ENCODE peak calls at places on chromosomes 6 and 20, in six cellular contexts. A is GM23338, P is HCT116, Y is Panc1, Q is upper lobe of left lung, U is K562. R is an unnamed sample.

GRCh38 chr6:145822432-145822831 is 7.8 kb upstream of the FBXO30 start:
- ATAC-seq in A (no peak), P (no peak), Y (no peak), Q (no peak), U (no peak), R (no peak)

GRCh38 chr6:63418741-63419140 is 99.0 kb upstream of the LGSN start:
- ATAC-seq in A (no peak), P (no peak), Y (no peak), Q (peak; percentile 43), U (no peak), R (peak; percentile 31)

GRCh38 chr6:28587011-28587745 is 61.5 kb downstream of the GPX5 start:
- ATAC-seq in A (peak; percentile 82), P (no peak), Y (peak; percentile 72), Q (peak; percentile 80), U (no peak), R (peak; percentile 80)

GRCh38 chr6:28281288-28282064 is at the start of gene PGBD1:
- ATAC-seq in A (peak; percentile 99), P (peak; percentile 94), Y (peak; percentile 98), Q (peak; percentile 97), U (peak; percentile 97), R (peak; percentile 90)

GRCh38 chr6:132333639-132334516 is 67.4 kb downstream of the MOXD1 start:
- ATAC-seq in A (no peak), P (peak; percentile 87), Y (peak; percentile 45), Q (peak; percentile 70), U (no peak), R (peak; percentile 76)

GRCh38 chr6:12101653-12102312 is 89.7 kb downstream of the HIVEP1 start:
- ATAC-seq in A (no peak), P (no peak), Y (no peak), Q (no peak), U (peak; percentile 60), R (no peak)

GRCh38 chr6:52514514-52514913 is 62.3 kb downstream of the TRAM2 start:
- ATAC-seq in A (no peak), P (peak; percentile 56), Y (no peak), Q (peak; percentile 2), U (no peak), R (peak; percentile 44)

GRCh38 chr20:32333181-32333987 is 24.7 kb upstream of the ASXL1 start:
- ATAC-seq in A (no peak), P (no peak), Y (no peak), Q (no peak), U (peak; percentile 38), R (no peak)

GRCh38 chr6:109079981-109080380 is 14.7 kb downstream of the SESN1 start:
- ATAC-seq in A (no peak), P (no peak), Y (no peak), Q (peak; percentile 69), U (no peak), R (peak; percentile 92)

GRCh38 chr6:115898246-115898645 is 162.4 kb downstream of the FRK start:
- ATAC-seq in A (no peak), P (no peak), Y (no peak), Q (no peak), U (no peak), R (no peak)

DNA sequence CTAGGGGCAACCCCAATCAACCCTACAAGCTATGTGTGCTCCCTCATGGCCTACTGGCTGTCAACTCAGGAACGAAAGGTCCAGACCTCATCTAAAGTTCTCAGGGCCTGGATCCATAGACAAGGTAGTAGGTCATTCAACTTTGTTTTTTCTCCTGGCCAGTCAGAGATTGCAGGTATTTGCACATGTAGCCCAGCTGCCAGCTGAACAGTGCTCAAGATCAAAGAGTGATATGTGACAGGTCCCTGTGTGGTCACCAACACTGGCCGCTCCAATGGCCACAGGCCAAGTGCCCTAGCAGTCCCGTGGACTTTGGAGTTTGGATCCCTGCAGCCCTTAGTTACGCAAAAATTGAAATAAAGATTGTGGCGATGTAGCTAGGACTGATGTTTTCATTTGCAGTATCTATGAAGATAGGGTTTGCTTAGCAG is 60.6 kb upstream of the ATXN1 start:
- ATAC-seq in A (no peak), P (no peak), Y (no peak), Q (no peak), U (no peak), R (no peak)
- TF ChIP-seq POLR2AphosphoS5 in A (no peak), P (no peak), Y (no peak), Q (no peak), U (no peak), R (no peak)

GRCh38 chr6:154432533-154433476 is 76.2 kb upstream of the IPCEF1 start:
- ATAC-seq in A (no peak), P (no peak), Y (no peak), Q (peak; percentile 40), U (peak; percentile 91), R (no peak)
- TF ChIP-seq POLR2AphosphoS5 in A (no peak), P (no peak), Y (no peak), Q (peak; percentile 32), U (peak; percentile 76), R (no peak)

DNA sequence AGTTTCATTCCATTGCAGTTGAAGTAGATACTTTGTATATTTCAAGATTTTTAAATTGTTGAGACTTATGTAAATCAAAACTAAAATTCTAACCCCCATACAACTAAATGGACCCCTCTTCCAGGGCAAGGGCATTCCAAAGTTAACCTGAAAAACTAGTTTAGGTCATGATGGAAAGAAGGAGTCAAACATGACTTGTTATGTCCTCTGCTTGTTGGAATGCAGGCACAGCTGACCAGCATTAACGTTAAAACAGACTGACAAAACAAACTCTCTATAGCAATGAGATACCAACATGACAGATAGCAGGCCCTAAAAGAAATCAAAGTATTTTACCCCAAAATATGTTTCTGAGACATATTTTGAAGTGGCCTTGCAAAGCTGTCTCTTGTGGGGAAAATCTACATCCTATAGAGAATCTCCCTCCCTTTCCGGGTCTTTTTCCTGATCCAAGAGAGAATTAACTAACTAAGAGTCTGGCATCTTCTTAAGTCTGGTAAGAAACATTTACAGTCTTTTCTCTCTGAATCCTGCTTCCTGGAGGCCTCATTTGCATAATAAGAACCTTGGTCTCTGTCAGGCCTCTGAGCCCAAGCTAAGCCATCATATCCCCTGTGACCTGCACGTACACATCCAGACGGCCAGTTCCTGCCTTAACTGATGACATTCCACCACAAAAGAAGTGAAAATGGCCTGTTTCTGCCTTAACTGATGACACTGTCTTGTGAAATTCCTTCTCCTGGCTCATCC is 124.3 kb upstream of the ATXN1 start:
- ATAC-seq in A (no peak), P (no peak), Y (no peak), Q (no peak), U (no peak), R (no peak)
- TF ChIP-seq POLR2AphosphoS5 in A (no peak), P (no peak), Y (no peak), Q (no peak), U (no peak), R (no peak)

GRCh38 chr6:160174681-160175080 is 53.1 kb downstream of the SLC22A1 start:
- ATAC-seq in A (peak; percentile 28), P (no peak), Y (no peak), Q (no peak), U (no peak), R (no peak)
- TF ChIP-seq POLR2AphosphoS5 in A (no peak), P (no peak), Y (no peak), Q (no peak), U (no peak), R (no peak)

DNA sequence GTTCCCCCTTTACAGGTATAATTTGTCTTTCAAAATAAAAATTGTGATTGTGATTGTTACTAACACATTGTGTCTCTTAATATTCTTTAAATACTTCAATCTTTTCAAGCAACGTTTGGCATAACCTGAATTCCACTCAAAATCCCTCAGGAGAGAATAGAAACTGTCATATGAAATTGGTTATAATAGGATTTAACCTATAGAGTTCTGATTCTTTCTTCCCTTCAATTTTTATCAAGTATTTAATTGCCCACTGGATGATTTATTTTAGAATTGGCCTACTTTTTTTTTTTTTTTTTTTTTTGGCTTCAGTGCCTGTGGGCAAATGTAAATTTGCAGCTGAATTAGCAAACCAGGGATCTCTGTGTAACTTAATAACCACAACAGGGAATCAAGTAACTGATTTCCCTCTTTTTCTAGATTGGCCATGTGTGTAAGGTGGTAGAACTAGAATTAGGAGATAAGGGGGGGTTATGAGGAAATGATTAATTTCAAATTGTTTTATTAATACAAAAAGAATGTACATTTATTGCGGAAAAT is 157.0 kb downstream of the SOX4 start:
- ATAC-seq in A (no peak), P (no peak), Y (no peak), Q (no peak), U (no peak), R (no peak)
- TF ChIP-seq POLR2AphosphoS5 in A (no peak), P (no peak), Y (no peak), Q (no peak), U (no peak), R (no peak)